ENCODE peak calls at places on chromosomes 1 and 21, in eight cellular contexts. L is NCI-H1105 treated with DMSO at 0.1 percent for 48 hours, W is cardiac muscle cell, D is NCI-H2081, P is IMR-90, J is heart left ventricle, I is kidney glomerular epithelial cell, Y is H7. T is an unnamed sample.

GRCh38 chr1:23417570-23417969 is 7.0 kb downstream of the TCEA3 start:
- DNase-seq in L (peak), D (peak), W (no peak), J (peak), P (no peak), I (no peak), Y (no peak), T (no peak)

GRCh38 chr1:180720753-180721152 is 88.9 kb downstream of the XPR1 start:
- DNase-seq in J (no peak), P (peak), Y (no peak), D (no peak), W (no peak), I (no peak), L (no peak), T (no peak)

GRCh38 chr1:115454835-115455511 is 116.9 kb upstream of the NGF start:
- DNase-seq in D (no peak), L (peak), J (peak), I (no peak), P (peak), W (peak), Y (no peak), T (no peak)

GRCh38 chr21:18499761-18500376 is 96.3 kb upstream of the TMPRSS15 start:
- DNase-seq in W (peak), L (peak), J (no peak), I (peak), P (peak), D (peak), Y (peak), T (peak)

GRCh38 chr1:4101434-4102150 is 201.5 kb upstream of the C1orf174 start:
- DNase-seq in W (no peak), P (no peak), Y (no peak), I (no peak), J (no peak), L (no peak), D (no peak), T (no peak)

GRCh38 chr1:235583511-235584001 is 66.0 kb downstream of the GNG4 start:
- DNase-seq in L (no peak), W (peak), Y (no peak), I (no peak), J (no peak), D (no peak), P (no peak), T (no peak)

GRCh38 chr21:41953831-41954653 is at the start of gene C2CD2:
- DNase-seq in I (peak), L (peak), W (peak), P (peak), Y (peak), J (peak), D (peak), T (no peak)

GRCh38 chr1:16967962-16968361 is 12.5 kb downstream of the MFAP2 start:
- DNase-seq in P (no peak), I (no peak), Y (no peak), J (no peak), L (no peak), W (no peak), D (no peak), T (no peak)

GRCh38 chr1:37562984-37563383 is 6.2 kb downstream of the DNALI1 start:
- DNase-seq in J (no peak), W (no peak), I (no peak), Y (no peak), P (no peak), D (no peak), L (no peak), T (no peak)

GRCh38 chr1:84853743-84854721 is 39.0 kb downstream of the LPAR3 start:
- DNase-seq in Y (no peak), J (no peak), L (no peak), D (no peak), I (peak), P (peak), W (peak), T (no peak)

GRCh38 chr1:227424159-227424680 is 105.9 kb upstream of the CDC42BPA start:
- DNase-seq in D (no peak), W (no peak), I (no peak), Y (no peak), P (peak), J (no peak), L (no peak), T (no peak)

GRCh38 chr1:240000634-240001033 is 91.0 kb upstream of the FMN2 start:
- DNase-seq in P (peak), W (peak), I (peak), J (no peak), Y (no peak), D (no peak), L (no peak), T (no peak)

GRCh38 chr1:43588592-43588991 is 57.9 kb downstream of the PTPRF start:
- DNase-seq in L (no peak), P (no peak), D (no peak), I (no peak), J (no peak), W (no peak), Y (no peak), T (no peak)

GRCh38 chr1:228958121-228958520 is 222.8 kb downstream of the RHOU start:
- DNase-seq in J (no peak), P (no peak), I (no peak), D (no peak), Y (no peak), W (peak), L (no peak), T (no peak)

GRCh38 chr1:40059292-40059959 is 18.9 kb downstream of the CAP1 start:
- DNase-seq in L (no peak), P (peak), W (peak), D (no peak), I (no peak), Y (peak), J (no peak), T (no peak)

GRCh38 chr1:222926566-222926965 is 111.7 kb downstream of the DISP1 start:
- DNase-seq in W (peak), I (no peak), J (no peak), Y (no peak), P (peak), D (no peak), L (peak), T (peak)

GRCh38 chr1:45230537-45230936 is 24.1 kb upstream of the ZSWIM5 start:
- DNase-seq in P (no peak), Y (peak), J (no peak), L (no peak), I (no peak), W (no peak), D (no peak), T (no peak)

GRCh38 chr1:223712856-223713494 is 636 bp downstream of the CAPN2 start:
- DNase-seq in I (no peak), J (peak), D (no peak), Y (no peak), L (no peak), P (no peak), W (no peak), T (no peak)

GRCh38 chr21:42496120-42496838 is at the start of gene RSPH1:
- DNase-seq in W (peak), L (peak), P (peak), I (peak), Y (peak), J (peak), D (peak), T (peak)

GRCh38 chr1:62689524-62689923 is 1.3 kb upstream of the DOCK7 start:
- DNase-seq in W (peak), P (peak), I (peak), D (no peak), Y (no peak), J (no peak), L (no peak), T (no peak)

GRCh38 chr1:171434717-171435346 is 50.5 kb upstream of the PRRC2C start:
- DNase-seq in P (peak), D (peak), J (no peak), I (no peak), Y (no peak), W (peak), L (peak), T (no peak)

GRCh38 chr1:207891148-207891547 is 19.8 kb downstream of the CD34 start:
- DNase-seq in I (no peak), P (no peak), J (no peak), W (no peak), D (no peak), Y (no peak), L (no peak), T (no peak)

GRCh38 chr1:227929746-227930472 is 17.8 kb downstream of the WNT9A start:
- DNase-seq in P (no peak), J (peak), Y (no peak), I (no peak), D (no peak), W (no peak), L (no peak), T (no peak)

GRCh38 chr1:35962952-35963351 is 32.0 kb downstream of the AGO3 start:
- DNase-seq in W (peak), P (no peak), L (no peak), J (no peak), Y (no peak), I (no peak), D (no peak), T (no peak)

GRCh38 chr1:203769505-203770343 is 4.7 kb downstream of the LAX1 start:
- DNase-seq in P (peak), W (peak), L (peak), J (peak), Y (no peak), I (peak), D (peak), T (no peak)

GRCh38 chr1:154534263-154534844 is 24.1 kb downstream of the UBE2Q1 start:
- DNase-seq in P (peak), D (peak), J (no peak), L (peak), I (peak), Y (peak), W (peak), T (peak)

GRCh38 chr1:50415235-50416149 is 7.8 kb downstream of the DMRTA2 start:
- DNase-seq in Y (peak), W (no peak), I (no peak), P (no peak), L (no peak), D (no peak), J (no peak), T (no peak)

GRCh38 chr1:178501705-178502329 is 5.1 kb upstream of the CLEC20A start:
- DNase-seq in Y (peak), J (peak), D (peak), I (peak), L (peak), W (peak), P (peak), T (peak)

GRCh38 chr1:56831874-56832693 is 12.9 kb upstream of the FYB2 start:
- DNase-seq in J (peak), Y (peak), D (peak), W (peak), P (peak), L (peak), I (peak), T (peak)

GRCh38 chr1:202085682-202086373 is 36.9 kb upstream of the GPR37L1 start:
- DNase-seq in I (no peak), L (peak), P (peak), Y (peak), J (no peak), W (peak), D (peak), T (no peak)

GRCh38 chr1:110477041-110477440 is 26.1 kb downstream of the PROK1 start:
- DNase-seq in J (no peak), I (peak), Y (no peak), P (peak), D (no peak), W (peak), L (no peak), T (no peak)

GRCh38 chr1:207393610-207394009 is 60.5 kb upstream of the CR2 start:
- DNase-seq in L (no peak), W (peak), I (peak), P (peak), J (no peak), Y (no peak), D (no peak), T (no peak)